ENCODE peak calls at places on chromosomes 3 and 15, in eight cellular contexts. One of them, this sample, is unnamed.

GRCh38 chr3:183449391-183449790 is 21.0 kb upstream of the MCF2L2 start:
- DNase-seq in fibroblast of lung: peak
- DNase-seq in cardiac fibroblast: peak
- DNase-seq in epithelial cell of esophagus: no peak
- DNase-seq in ovary: no peak
- DNase-seq in lung: no peak
- DNase-seq in DND-41: no peak
- DNase-seq in brain microvascular endothelial cell: peak
- DNase-seq in this sample: peak

GRCh38 chr3:71537211-71537611 is 46.3 kb downstream of the FOXP1 start:
- DNase-seq in cardiac fibroblast: peak
- DNase-seq in brain microvascular endothelial cell: peak
- DNase-seq in fibroblast of lung: peak
- DNase-seq in ovary: peak
- DNase-seq in lung: peak
- DNase-seq in DND-41: no peak
- DNase-seq in epithelial cell of esophagus: peak
- DNase-seq in this sample: peak

GRCh38 chr3:188979669-188980311 is 192.0 kb upstream of the TPRG1 start:
- DNase-seq in epithelial cell of esophagus: no peak
- DNase-seq in brain microvascular endothelial cell: no peak
- DNase-seq in fibroblast of lung: peak
- DNase-seq in lung: no peak
- DNase-seq in ovary: no peak
- DNase-seq in cardiac fibroblast: no peak
- DNase-seq in DND-41: no peak
- DNase-seq in this sample: no peak

GRCh38 chr3:163056874-163057497 is 1560.4 kb downstream of the OTOL1 start:
- DNase-seq in ovary: no peak
- DNase-seq in DND-41: peak
- DNase-seq in fibroblast of lung: peak
- DNase-seq in epithelial cell of esophagus: peak
- DNase-seq in cardiac fibroblast: peak
- DNase-seq in brain microvascular endothelial cell: peak
- DNase-seq in lung: peak
- DNase-seq in this sample: peak

GRCh38 chr3:143240921-143241320 is 121.3 kb downstream of the CHST2 start:
- DNase-seq in fibroblast of lung: no peak
- DNase-seq in epithelial cell of esophagus: no peak
- DNase-seq in DND-41: no peak
- DNase-seq in cardiac fibroblast: no peak
- DNase-seq in lung: no peak
- DNase-seq in brain microvascular endothelial cell: no peak
- DNase-seq in ovary: no peak
- DNase-seq in this sample: no peak

GRCh38 chr3:132783152-132783551 is 60.9 kb upstream of the NPHP3 start:
- DNase-seq in epithelial cell of esophagus: no peak
- DNase-seq in cardiac fibroblast: peak
- DNase-seq in fibroblast of lung: no peak
- DNase-seq in ovary: no peak
- DNase-seq in DND-41: no peak
- DNase-seq in lung: no peak
- DNase-seq in brain microvascular endothelial cell: no peak
- DNase-seq in this sample: peak

GRCh38 chr3:171044828-171045793 is 18.6 kb upstream of the SLC2A2 start:
- DNase-seq in DND-41: no peak
- DNase-seq in lung: peak
- DNase-seq in cardiac fibroblast: peak
- DNase-seq in ovary: no peak
- DNase-seq in epithelial cell of esophagus: peak
- DNase-seq in fibroblast of lung: peak
- DNase-seq in brain microvascular endothelial cell: peak
- DNase-seq in this sample: peak

GRCh38 chr3:39156421-39156820 is 3.0 kb upstream of the CSRNP1 start:
- DNase-seq in fibroblast of lung: peak
- DNase-seq in brain microvascular endothelial cell: no peak
- DNase-seq in cardiac fibroblast: no peak
- DNase-seq in ovary: no peak
- DNase-seq in DND-41: no peak
- DNase-seq in lung: no peak
- DNase-seq in epithelial cell of esophagus: no peak
- DNase-seq in this sample: no peak

GRCh38 chr3:177525987-177526712 is 328.9 kb upstream of the TBL1XR1 start:
- DNase-seq in lung: no peak
- DNase-seq in brain microvascular endothelial cell: peak
- DNase-seq in fibroblast of lung: no peak
- DNase-seq in ovary: no peak
- DNase-seq in DND-41: no peak
- DNase-seq in epithelial cell of esophagus: no peak
- DNase-seq in cardiac fibroblast: peak
- DNase-seq in this sample: peak

GRCh38 chr3:45682311-45682710 is 6.9 kb upstream of the SACM1L start:
- DNase-seq in ovary: no peak
- DNase-seq in fibroblast of lung: no peak
- DNase-seq in cardiac fibroblast: no peak
- DNase-seq in brain microvascular endothelial cell: no peak
- DNase-seq in DND-41: no peak
- DNase-seq in epithelial cell of esophagus: no peak
- DNase-seq in lung: no peak
- DNase-seq in this sample: no peak

GRCh38 chr3:65732060-65732933 is 306.4 kb downstream of the MAGI1 start:
- DNase-seq in ovary: no peak
- DNase-seq in fibroblast of lung: peak
- DNase-seq in DND-41: peak
- DNase-seq in lung: no peak
- DNase-seq in epithelial cell of esophagus: peak
- DNase-seq in brain microvascular endothelial cell: peak
- DNase-seq in cardiac fibroblast: peak
- DNase-seq in this sample: peak

GRCh38 chr3:193716155-193716554 is 123.1 kb downstream of the OPA1 start:
- DNase-seq in lung: no peak
- DNase-seq in brain microvascular endothelial cell: no peak
- DNase-seq in cardiac fibroblast: no peak
- DNase-seq in DND-41: peak
- DNase-seq in fibroblast of lung: no peak
- DNase-seq in epithelial cell of esophagus: no peak
- DNase-seq in ovary: no peak
- DNase-seq in this sample: no peak

GRCh38 chr3:49013738-49014660 is 4.4 kb downstream of the DALRD3 start:
- DNase-seq in DND-41: no peak
- DNase-seq in epithelial cell of esophagus: peak
- DNase-seq in fibroblast of lung: no peak
- DNase-seq in cardiac fibroblast: peak
- DNase-seq in brain microvascular endothelial cell: no peak
- DNase-seq in ovary: no peak
- DNase-seq in lung: no peak
- DNase-seq in this sample: peak

GRCh38 chr3:162139841-162140240 is 643.2 kb downstream of the OTOL1 start:
- DNase-seq in lung: no peak
- DNase-seq in cardiac fibroblast: no peak
- DNase-seq in fibroblast of lung: peak
- DNase-seq in ovary: no peak
- DNase-seq in epithelial cell of esophagus: no peak
- DNase-seq in DND-41: no peak
- DNase-seq in brain microvascular endothelial cell: no peak
- DNase-seq in this sample: no peak

GRCh38 chr3:66407281-66408218 is 93.3 kb downstream of the LRIG1 start:
- DNase-seq in DND-41: peak
- DNase-seq in fibroblast of lung: peak
- DNase-seq in ovary: peak
- DNase-seq in cardiac fibroblast: peak
- DNase-seq in lung: peak
- DNase-seq in epithelial cell of esophagus: peak
- DNase-seq in brain microvascular endothelial cell: no peak
- DNase-seq in this sample: peak

GRCh38 chr3:149630806-149631205 is 27.0 kb downstream of the WWTR1 start:
- DNase-seq in epithelial cell of esophagus: no peak
- DNase-seq in cardiac fibroblast: no peak
- DNase-seq in lung: no peak
- DNase-seq in DND-41: no peak
- DNase-seq in fibroblast of lung: no peak
- DNase-seq in brain microvascular endothelial cell: no peak
- DNase-seq in ovary: no peak
- DNase-seq in this sample: no peak

GRCh38 chr3:149634072-149634471 is 23.8 kb downstream of the WWTR1 start:
- DNase-seq in epithelial cell of esophagus: no peak
- DNase-seq in lung: no peak
- DNase-seq in cardiac fibroblast: no peak
- DNase-seq in ovary: no peak
- DNase-seq in fibroblast of lung: no peak
- DNase-seq in DND-41: no peak
- DNase-seq in brain microvascular endothelial cell: no peak
- DNase-seq in this sample: no peak

GRCh38 chr3:149635396-149635795 is 22.4 kb downstream of the WWTR1 start:
- DNase-seq in ovary: no peak
- DNase-seq in DND-41: no peak
- DNase-seq in fibroblast of lung: no peak
- DNase-seq in epithelial cell of esophagus: no peak
- DNase-seq in cardiac fibroblast: no peak
- DNase-seq in brain microvascular endothelial cell: no peak
- DNase-seq in lung: no peak
- DNase-seq in this sample: no peak

GRCh38 chr3:149632225-149632624 is 25.6 kb downstream of the WWTR1 start:
- DNase-seq in epithelial cell of esophagus: no peak
- DNase-seq in cardiac fibroblast: no peak
- DNase-seq in brain microvascular endothelial cell: no peak
- DNase-seq in fibroblast of lung: no peak
- DNase-seq in lung: no peak
- DNase-seq in DND-41: no peak
- DNase-seq in ovary: no peak
- DNase-seq in this sample: no peak

GRCh38 chr3:149634573-149634972 is 23.3 kb downstream of the WWTR1 start:
- DNase-seq in lung: no peak
- DNase-seq in brain microvascular endothelial cell: no peak
- DNase-seq in epithelial cell of esophagus: no peak
- DNase-seq in fibroblast of lung: no peak
- DNase-seq in ovary: no peak
- DNase-seq in cardiac fibroblast: no peak
- DNase-seq in DND-41: no peak
- DNase-seq in this sample: no peak
- TF ChIP-seq CTCF in lung: no peak
- TF ChIP-seq CTCF in brain microvascular endothelial cell: no peak
- TF ChIP-seq CTCF in epithelial cell of esophagus: no peak
- TF ChIP-seq CTCF in fibroblast of lung: no peak
- TF ChIP-seq CTCF in ovary: no peak
- TF ChIP-seq CTCF in cardiac fibroblast: no peak
- TF ChIP-seq CTCF in DND-41: no peak
- TF ChIP-seq CTCF in this sample: no peak

GRCh38 chr15:63198752-63199250 is 9.4 kb downstream of the RAB8B start:
- DNase-seq in DND-41: no peak
- DNase-seq in cardiac fibroblast: peak
- DNase-seq in epithelial cell of esophagus: no peak
- DNase-seq in ovary: no peak
- DNase-seq in fibroblast of lung: peak
- DNase-seq in lung: no peak
- DNase-seq in brain microvascular endothelial cell: no peak
- DNase-seq in this sample: peak

GRCh38 chr15:63197626-63198025 is 8.2 kb downstream of the RAB8B start:
- DNase-seq in DND-41: no peak
- DNase-seq in ovary: no peak
- DNase-seq in brain microvascular endothelial cell: no peak
- DNase-seq in fibroblast of lung: no peak
- DNase-seq in lung: no peak
- DNase-seq in cardiac fibroblast: no peak
- DNase-seq in epithelial cell of esophagus: no peak
- DNase-seq in this sample: no peak

GRCh38 chr15:63200464-63201242 is 11.2 kb downstream of the RAB8B start:
- DNase-seq in epithelial cell of esophagus: no peak
- DNase-seq in brain microvascular endothelial cell: no peak
- DNase-seq in lung: no peak
- DNase-seq in fibroblast of lung: no peak
- DNase-seq in cardiac fibroblast: no peak
- DNase-seq in ovary: no peak
- DNase-seq in DND-41: no peak
- DNase-seq in this sample: no peak

GRCh38 chr15:63196846-63197245 is 7.4 kb downstream of the RAB8B start:
- DNase-seq in brain microvascular endothelial cell: no peak
- DNase-seq in cardiac fibroblast: no peak
- DNase-seq in lung: no peak
- DNase-seq in ovary: no peak
- DNase-seq in epithelial cell of esophagus: no peak
- DNase-seq in fibroblast of lung: no peak
- DNase-seq in DND-41: no peak
- DNase-seq in this sample: no peak

DNA sequence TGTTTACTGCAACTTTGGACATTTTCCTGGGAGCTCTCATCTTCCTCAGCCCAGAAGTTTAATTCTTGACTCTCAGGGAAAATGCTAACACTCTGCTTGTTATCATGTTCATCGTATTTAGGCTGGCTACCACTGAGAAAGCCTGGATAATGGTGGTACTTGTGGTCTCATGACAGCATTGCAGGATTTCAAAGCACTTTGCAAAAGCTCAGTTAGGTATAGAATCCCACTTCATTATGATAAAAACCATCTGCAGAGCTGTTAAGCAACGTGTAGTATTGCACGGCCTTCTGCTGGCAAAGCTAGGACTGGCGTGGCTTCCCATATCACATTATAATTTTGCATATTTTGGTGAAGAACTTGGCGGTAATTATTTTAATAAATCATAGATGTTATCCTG is 8.9 kb downstream of the RAB8B start:
- DNase-seq in DND-41: no peak
- DNase-seq in cardiac fibroblast: peak
- DNase-seq in brain microvascular endothelial cell: no peak
- DNase-seq in ovary: no peak
- DNase-seq in epithelial cell of esophagus: no peak
- DNase-seq in fibroblast of lung: peak
- DNase-seq in lung: no peak
- DNase-seq in this sample: peak
- H3K4me3 ChIP-seq in DND-41: no peak
- H3K4me3 ChIP-seq in cardiac fibroblast: no peak
- H3K4me3 ChIP-seq in brain microvascular endothelial cell: no peak
- H3K4me3 ChIP-seq in ovary: no peak
- H3K4me3 ChIP-seq in epithelial cell of esophagus: no peak
- H3K4me3 ChIP-seq in fibroblast of lung: peak
- H3K4me3 ChIP-seq in lung: no peak
- H3K4me3 ChIP-seq in this sample: no peak

DNA sequence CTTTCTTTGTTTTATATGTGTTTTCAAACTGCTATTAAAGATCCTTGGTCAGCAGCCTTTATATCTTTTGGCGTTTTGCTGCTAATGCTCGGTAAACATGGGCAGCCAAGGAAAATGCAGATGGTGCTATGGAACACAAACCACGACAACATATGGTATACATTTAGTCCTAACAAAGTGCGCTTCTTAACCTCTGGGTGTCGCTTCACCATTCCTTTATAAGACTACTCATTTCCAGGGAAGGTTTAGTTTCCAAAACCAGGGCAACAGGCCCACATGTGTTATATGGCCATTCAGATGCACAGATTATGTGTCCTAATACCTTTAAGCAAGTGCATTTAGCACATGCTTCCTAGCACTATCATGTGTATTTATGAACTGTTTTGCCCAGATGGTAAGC is 14.7 kb downstream of the SHOX2 start:
- DNase-seq in cardiac fibroblast: peak
- DNase-seq in ovary: no peak
- DNase-seq in brain microvascular endothelial cell: no peak
- DNase-seq in lung: no peak
- DNase-seq in fibroblast of lung: peak
- DNase-seq in DND-41: no peak
- DNase-seq in epithelial cell of esophagus: peak
- DNase-seq in this sample: peak
- TF ChIP-seq CTCF in cardiac fibroblast: peak
- TF ChIP-seq CTCF in ovary: no peak
- TF ChIP-seq CTCF in brain microvascular endothelial cell: peak
- TF ChIP-seq CTCF in lung: no peak
- TF ChIP-seq CTCF in fibroblast of lung: peak
- TF ChIP-seq CTCF in DND-41: no peak
- TF ChIP-seq CTCF in epithelial cell of esophagus: peak
- TF ChIP-seq CTCF in this sample: peak

GRCh38 chr3:128432301-128432897 is 34.3 kb downstream of the DNAJB8 start:
- DNase-seq in brain microvascular endothelial cell: no peak
- DNase-seq in cardiac fibroblast: no peak
- DNase-seq in fibroblast of lung: no peak
- DNase-seq in lung: no peak
- DNase-seq in ovary: no peak
- DNase-seq in epithelial cell of esophagus: no peak
- DNase-seq in DND-41: no peak
- DNase-seq in this sample: no peak
- H3K4me3 ChIP-seq in brain microvascular endothelial cell: no peak
- H3K4me3 ChIP-seq in cardiac fibroblast: no peak
- H3K4me3 ChIP-seq in fibroblast of lung: no peak
- H3K4me3 ChIP-seq in lung: no peak
- H3K4me3 ChIP-seq in ovary: peak
- H3K4me3 ChIP-seq in epithelial cell of esophagus: no peak
- H3K4me3 ChIP-seq in DND-41: no peak
- H3K4me3 ChIP-seq in this sample: no peak